ENCODE peak calls at places on chromosomes 13 and 19, in ten cellular contexts. R is adrenal gland; N is CD8-positive, alpha-beta memory T cell; S is GM23248; C is thoracic aorta; U is heart right ventricle; Q is breast epithelium; D is H9; O is colonic mucosa; G is stomach. P is an unnamed sample.
A peak's percentile ranks its signal among the peaks of the same experiment; 100 is the strongest.

GRCh38 chr13:51221674-51222509 is at the start of gene FAM124A:
- DNase-seq in R (peak; percentile 42), N (no peak), S (peak; percentile 75), C (no peak), U (peak; percentile 36), Q (no peak), D (no peak), O (peak; percentile 38), G (peak; percentile 57), P (no peak)

GRCh38 chr13:100892981-100893380 is 218.4 kb upstream of the TMTC4 start:
- DNase-seq in R (no peak), N (no peak), S (no peak), C (no peak), U (no peak), Q (no peak), D (no peak), O (no peak), G (no peak), P (no peak)

GRCh38 chr19:29845576-29846176 is 33.9 kb downstream of the CCNE1 start:
- DNase-seq in R (peak; percentile 47), N (peak; percentile 8), S (peak; percentile 71), C (no peak), U (peak; percentile 11), Q (no peak), D (peak; percentile 60), O (peak; percentile 67), G (no peak), P (no peak)

GRCh38 chr13:50672025-50672424 is 171.5 kb downstream of the DLEU7 start:
- DNase-seq in R (peak; percentile 92), N (no peak), S (peak; percentile 30), C (no peak), U (no peak), Q (no peak), D (no peak), O (no peak), G (no peak), P (peak; percentile 24)

GRCh38 chr13:43298799-43299198 is 275.4 kb downstream of the DNAJC15 start:
- DNase-seq in R (no peak), N (no peak), S (no peak), C (no peak), U (no peak), Q (no peak), D (no peak), O (no peak), G (no peak), P (no peak)

GRCh38 chr13:59176775-59177174 is 987.0 kb downstream of the DIAPH3 start:
- DNase-seq in R (no peak), N (no peak), S (no peak), C (no peak), U (no peak), Q (no peak), D (peak; percentile 30), O (no peak), G (no peak), P (no peak)

GRCh38 chr13:77548095-77548494 is 12.6 kb downstream of the SCEL start:
- DNase-seq in R (no peak), N (no peak), S (no peak), C (no peak), U (no peak), Q (no peak), D (no peak), O (no peak), G (no peak), P (no peak)

GRCh38 chr19:38143847-38144246 is 80.2 kb downstream of the DPF1 start:
- DNase-seq in R (no peak), N (no peak), S (no peak), C (no peak), U (no peak), Q (no peak), D (no peak), O (no peak), G (no peak), P (no peak)

GRCh38 chr19:45601524-45602522 is at the start of gene GPR4:
- DNase-seq in R (no peak), N (no peak), S (peak; percentile 42), C (no peak), U (peak; percentile 44), Q (no peak), D (peak; percentile 81), O (no peak), G (no peak), P (no peak)

GRCh38 chr13:98664924-98665637 is 87.4 kb downstream of the SLC15A1 start:
- DNase-seq in R (no peak), N (no peak), S (peak; percentile 19), C (no peak), U (no peak), Q (no peak), D (no peak), O (no peak), G (no peak), P (no peak)

GRCh38 chr19:1470864-1471513 is 8.0 kb downstream of the C19orf25 start:
- DNase-seq in R (no peak), N (peak; percentile 12), S (peak; percentile 59), C (no peak), U (no peak), Q (no peak), D (peak; percentile 84), O (no peak), G (no peak), P (no peak)

GRCh38 chr19:55069137-55069858 is 6.3 kb upstream of the RDH13 start:
- DNase-seq in R (no peak), N (no peak), S (peak; percentile 65), C (no peak), U (peak; percentile 44), Q (peak; percentile 92), D (peak; percentile 86), O (peak; percentile 86), G (peak; percentile 81), P (no peak)

GRCh38 chr13:21435710-21436151 is 23.4 kb downstream of the ZDHHC20 start:
- DNase-seq in R (peak; percentile 80), N (peak; percentile 8), S (peak; percentile 94), C (peak; percentile 13), U (peak; percentile 70), Q (no peak), D (no peak), O (peak; percentile 64), G (peak; percentile 68), P (peak; percentile 69)

GRCh38 chr19:46580247-46580646 is 20.9 kb upstream of the CALM3 start:
- DNase-seq in R (no peak), N (no peak), S (no peak), C (no peak), U (no peak), Q (no peak), D (no peak), O (no peak), G (no peak), P (no peak)

GRCh38 chr13:82698941-82699340 is 1183.3 kb downstream of the SLITRK1 start:
- DNase-seq in R (no peak), N (no peak), S (no peak), C (no peak), U (no peak), Q (no peak), D (no peak), O (no peak), G (no peak), P (no peak)

GRCh38 chr19:53537523-53538377 is at the start of gene ZNF331:
- DNase-seq in R (peak; percentile 82), N (peak; percentile 89), S (peak; percentile 86), C (peak; percentile 33), U (peak; percentile 83), Q (peak; percentile 71), D (peak; percentile 77), O (peak; percentile 71), G (peak; percentile 83), P (peak; percentile 78)

GRCh38 chr13:99752373-99752772 is 219.2 kb downstream of the ZIC5 start:
- DNase-seq in R (no peak), N (no peak), S (no peak), C (no peak), U (no peak), Q (no peak), D (no peak), O (no peak), G (no peak), P (no peak)

GRCh38 chr19:10761443-10762242 is 43.8 kb downstream of the DNM2 start:
- DNase-seq in R (no peak), N (no peak), S (no peak), C (no peak), U (no peak), Q (no peak), D (peak; percentile 58), O (peak; percentile 81), G (peak; percentile 44), P (no peak)

DNA sequence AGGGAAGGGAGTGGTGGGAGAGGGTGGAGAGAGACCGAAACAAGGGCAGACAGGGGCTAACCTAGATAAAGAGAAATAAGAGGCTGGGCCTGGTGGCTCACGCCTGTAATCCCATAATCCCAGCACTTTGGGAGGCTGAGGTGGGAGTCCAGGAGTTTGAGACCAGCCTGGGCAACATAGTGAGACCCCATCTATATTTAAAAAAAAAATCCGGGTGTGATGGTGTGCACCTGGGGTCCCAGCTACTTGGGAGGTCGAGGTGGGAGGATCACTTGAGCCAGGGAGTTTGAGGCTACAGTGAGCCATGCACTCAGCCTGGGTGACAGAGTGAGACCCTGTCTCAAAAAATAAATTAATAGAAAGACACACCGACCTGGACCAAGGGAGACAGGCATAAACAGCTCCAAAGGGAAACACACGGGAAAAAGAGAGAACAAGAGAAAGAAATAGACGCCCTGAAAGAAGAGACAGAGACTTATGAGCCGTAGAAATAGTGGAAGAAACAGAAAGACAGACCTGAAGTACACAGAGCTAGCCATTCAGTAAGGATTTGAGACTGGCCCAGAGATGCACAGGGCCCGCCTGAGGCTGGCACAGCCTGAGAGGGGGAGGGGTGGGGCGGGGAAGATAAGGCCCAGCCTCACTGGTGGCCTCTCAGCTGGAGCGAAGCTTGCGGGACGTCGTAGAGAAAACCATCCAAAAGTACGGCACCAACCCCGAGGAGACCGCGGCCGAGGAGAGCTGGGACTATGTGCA is 2.2 kb downstream of the CD37 start:
- DNase-seq in R (no peak), N (no peak), S (no peak), C (no peak), U (no peak), Q (peak; percentile 3), D (peak; percentile 10), O (no peak), G (no peak), P (no peak)
- H3K4me1 ChIP-seq in R (peaks cover 13% of the 10 kb centered on the region), N (peaks cover 47% of the 10 kb centered on the region), S (no peaks in the 10 kb centered on the region), C (peaks cover 5% of the 10 kb centered on the region), U (peaks cover 24% of the 10 kb centered on the region), Q (peaks cover 6% of the 10 kb centered on the region), D (peaks cover 2% of the 10 kb centered on the region), O (peaks cover 6% of the 10 kb centered on the region), G (peaks cover 74% of the 10 kb centered on the region), P (peaks cover 6% of the 10 kb centered on the region)

GRCh38 chr19:16069813-16070365 is 6.4 kb upstream of the TPM4 start:
- DNase-seq in R (peak; percentile 11), N (no peak), S (no peak), C (no peak), U (no peak), Q (no peak), D (no peak), O (no peak), G (peak; percentile 40), P (no peak)
- H3K4me1 ChIP-seq in R (peaks cover 23% of the 10 kb centered on the region), N (peaks cover 62% of the 10 kb centered on the region), S (peaks cover 34% of the 10 kb centered on the region), C (peaks cover 21% of the 10 kb centered on the region), U (peaks cover 18% of the 10 kb centered on the region), Q (peaks cover 3% of the 10 kb centered on the region), D (peaks cover 4% of the 10 kb centered on the region), O (peaks cover 18% of the 10 kb centered on the region), G (peaks cover 64% of the 10 kb centered on the region), P (no peaks in the 10 kb centered on the region)

GRCh38 chr13:25306671-25307464 is 5.4 kb downstream of the NUP58 start:
- DNase-seq in R (no peak), N (no peak), S (no peak), C (no peak), U (no peak), Q (no peak), D (no peak), O (no peak), G (no peak), P (no peak)
- H3K4me1 ChIP-seq in R (peaks cover 11% of the 10 kb centered on the region), N (peaks cover 10% of the 10 kb centered on the region), S (peaks cover 6% of the 10 kb centered on the region), C (peaks cover 5% of the 10 kb centered on the region), U (peaks cover 10% of the 10 kb centered on the region), Q (no peaks in the 10 kb centered on the region), D (no peaks in the 10 kb centered on the region), O (no peaks in the 10 kb centered on the region), G (peaks cover 42% of the 10 kb centered on the region), P (peaks cover 9% of the 10 kb centered on the region)

GRCh38 chr13:55307909-55308308 is 1832.8 kb upstream of the PRR20A start:
- DNase-seq in R (no peak), N (no peak), S (no peak), C (no peak), U (no peak), Q (no peak), D (no peak), O (no peak), G (no peak), P (no peak)
- H3K4me1 ChIP-seq in R (no peaks in the 10 kb centered on the region), N (no peaks in the 10 kb centered on the region), S (no peaks in the 10 kb centered on the region), C (no peaks in the 10 kb centered on the region), U (no peaks in the 10 kb centered on the region), Q (no peaks in the 10 kb centered on the region), D (no peaks in the 10 kb centered on the region), O (no peaks in the 10 kb centered on the region), G (no peaks in the 10 kb centered on the region), P (no peaks in the 10 kb centered on the region)

P was measured in tibial artery.